ENCODE peak calls at places on chromosomes 3 and 15, in seven cellular contexts. Z is brain microvascular endothelial cell; V is breast epithelium; Q is cardiac muscle cell; H is fibroblast of pulmonary artery; F is CD8-positive, alpha-beta T cell; A is nephron progenitor cell. X is an unnamed sample.

GRCh38 chr3:146162561-146162960 is 1.6 kb upstream of the PLOD2 start:
- DNase-seq in F (no peak), Q (no peak), V (no peak), Z (no peak), A (no peak), H (no peak), X (no peak)

GRCh38 chr3:62940763-62941632 is 65.8 kb upstream of the CADPS start:
- DNase-seq in F (no peak), H (no peak), Q (no peak), Z (no peak), A (no peak), V (no peak), X (no peak)

GRCh38 chr3:30643763-30644462 is 37.5 kb downstream of the TGFBR2 start:
- DNase-seq in A (no peak), F (peak; percentile 73), Z (no peak), H (no peak), V (no peak), Q (no peak), X (no peak)

GRCh38 chr3:158347966-158348365 is 223.0 kb upstream of the MLF1 start:
- DNase-seq in Q (peak; percentile 51), F (no peak), Z (no peak), H (peak; percentile 47), V (no peak), A (no peak), X (no peak)

GRCh38 chr3:40864915-40865314 is 334.4 kb upstream of the CTNNB1 start:
- DNase-seq in F (no peak), A (no peak), H (no peak), Z (no peak), V (no peak), Q (no peak), X (no peak)

GRCh38 chr15:60721706-60722105 is 242.8 kb upstream of the ICE2 start:
- DNase-seq in V (no peak), H (peak; percentile 24), F (no peak), A (no peak), Z (peak; percentile 60), Q (peak; percentile 8), X (no peak)

GRCh38 chr3:137572931-137573330 is 191.2 kb upstream of the SOX14 start:
- DNase-seq in F (no peak), H (no peak), Q (no peak), V (no peak), A (no peak), Z (no peak), X (no peak)

GRCh38 chr15:55744026-55744655 is 1.2 kb upstream of the PRTG start:
- DNase-seq in Q (peak; percentile 12), V (no peak), F (no peak), A (peak; percentile 42), Z (no peak), H (no peak), X (no peak)

GRCh38 chr15:48644827-48645557 is 517 bp downstream of the FBN1 start:
- DNase-seq in V (no peak), A (peak; percentile 64), Z (no peak), F (no peak), H (peak; percentile 68), Q (peak; percentile 77), X (no peak)

GRCh38 chr3:143188881-143189280 is 69.3 kb downstream of the CHST2 start:
- DNase-seq in V (no peak), A (no peak), Q (no peak), H (no peak), Z (no peak), F (no peak), X (no peak)

GRCh38 chr3:117814975-117815374 is 1105.4 kb downstream of the TUSC7 start:
- DNase-seq in F (no peak), H (peak; percentile 10), Z (no peak), Q (peak; percentile 3), V (no peak), A (no peak), X (no peak)

GRCh38 chr3:14231998-14232501 is 53.4 kb downstream of the LSM3 start:
- DNase-seq in A (no peak), H (no peak), Z (no peak), V (no peak), Q (no peak), F (no peak), X (no peak)

GRCh38 chr3:53709856-53710674 is 136.2 kb downstream of the CHDH start:
- DNase-seq in Z (peak; percentile 69), V (peak; percentile 47), F (peak; percentile 69), Q (peak; percentile 78), A (peak; percentile 81), H (peak; percentile 73), X (peak; percentile 49)

GRCh38 chr15:69482686-69483256 is 30.2 kb downstream of the RPLP1 start:
- DNase-seq in Z (no peak), A (no peak), F (no peak), H (no peak), Q (no peak), V (peak; percentile 56), X (no peak)

GRCh38 chr3:158105710-158106438 is at the start of gene SHOX2:
- DNase-seq in F (peak; percentile 51), A (peak; percentile 77), Z (no peak), Q (peak; percentile 70), V (no peak), H (peak; percentile 53), X (no peak)

GRCh38 chr3:119918992-119919933 is 137.4 kb downstream of the NR1I2 start:
- DNase-seq in Q (no peak), F (no peak), Z (no peak), V (no peak), A (no peak), H (no peak), X (no peak)
- TF ChIP-seq CTCF in Q (no peak), F (no peak), Z (peak; percentile 24), V (no peak), A (no peak), H (peak; percentile 15), X (no peak)

GRCh38 chr3:196948442-196949365 is 6.4 kb upstream of the NCBP2 start:
- DNase-seq in Q (no peak), V (no peak), F (no peak), Z (no peak), A (no peak), H (peak; percentile 15), X (no peak)
- TF ChIP-seq CTCF in Q (peak; percentile 24), V (no peak), F (no peak), Z (peak; percentile 54), A (no peak), H (no peak), X (no peak)

GRCh38 chr3:161273589-161274218 is 52.6 kb downstream of the NMD3 start:
- DNase-seq in Z (peak; percentile 27), H (peak; percentile 69), Q (peak; percentile 66), A (peak; percentile 20), V (no peak), F (no peak), X (no peak)

GRCh38 chr3:161275919-161276318 is 54.8 kb downstream of the NMD3 start:
- DNase-seq in Q (no peak), V (no peak), F (no peak), Z (no peak), A (no peak), H (no peak), X (no peak)

GRCh38 chr3:161271646-161272045 is 50.5 kb downstream of the NMD3 start:
- DNase-seq in Q (no peak), V (no peak), F (no peak), A (no peak), H (no peak), Z (no peak), X (no peak)

GRCh38 chr3:161272524-161272923 is 51.4 kb downstream of the NMD3 start:
- DNase-seq in F (no peak), H (no peak), Q (no peak), V (no peak), A (no peak), Z (no peak), X (no peak)

GRCh38 chr3:161274691-161275298 is 53.7 kb downstream of the NMD3 start:
- DNase-seq in F (no peak), H (peak; percentile 74), A (peak; percentile 33), V (no peak), Q (peak; percentile 71), Z (peak; percentile 65), X (no peak)
- TF ChIP-seq CTCF in F (peak; percentile 65), H (peak; percentile 71), A (peak; percentile 56), V (no peak), Q (peak; percentile 68), Z (peak; percentile 73), X (no peak)

GRCh38 chr3:33732394-33732793 is 14.3 kb upstream of the CLASP2 start:
- DNase-seq in Q (no peak), H (no peak), A (peak; percentile 6), V (no peak), Z (no peak), F (no peak), X (no peak)
- TF ChIP-seq CTCF in Q (peak; percentile 31), H (peak; percentile 31), A (no peak), V (no peak), Z (peak; percentile 56), F (peak; percentile 29), X (no peak)

GRCh38 chr3:174219738-174220137 is 639.4 kb upstream of the NAALADL2 start:
- DNase-seq in Z (no peak), A (no peak), F (no peak), Q (no peak), H (no peak), V (no peak), X (no peak)
- TF ChIP-seq CTCF in Z (peak; percentile 33), A (no peak), F (no peak), Q (no peak), H (no peak), V (no peak), X (no peak)

GRCh38 chr15:72380743-72381142 is 4.9 kb upstream of the HEXA start:
- DNase-seq in F (no peak), A (no peak), Z (no peak), V (no peak), Q (no peak), H (no peak), X (no peak)

GRCh38 chr15:72379856-72380255 is 4.0 kb upstream of the HEXA start:
- DNase-seq in H (no peak), Q (no peak), V (no peak), F (no peak), A (no peak), Z (no peak), X (no peak)

DNA sequence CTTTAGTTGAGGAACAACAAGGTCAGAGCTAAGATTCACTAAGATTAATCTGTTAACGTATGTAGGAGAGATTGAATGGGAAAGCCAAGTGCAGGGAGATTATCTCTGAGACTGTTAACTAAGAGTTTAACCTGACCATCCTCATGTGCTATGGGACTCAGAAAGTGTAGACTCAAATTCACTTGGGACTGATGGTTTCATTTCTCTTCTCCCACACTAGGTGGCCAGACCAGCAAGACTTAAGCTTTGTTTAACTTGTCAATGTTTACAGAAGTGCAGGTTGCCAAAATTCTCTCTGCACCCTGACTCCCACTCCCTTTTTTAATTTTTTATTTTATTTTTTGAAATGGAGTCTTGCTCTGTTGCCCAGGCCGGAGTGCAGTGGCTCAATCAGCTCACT is 6.3 kb upstream of the HEXA start:
- DNase-seq in H (peak; percentile 20), A (no peak), Q (peak; percentile 17), V (no peak), F (no peak), Z (no peak), X (no peak)
- TF ChIP-seq CTCF in H (peak; percentile 38), A (no peak), Q (peak; percentile 29), V (peak; percentile 26), F (no peak), Z (peak; percentile 47), X (no peak)